ENCODE peak calls at places on chromosomes 5 and 9, in four cellular contexts. One of them, this sample, is unnamed.

GRCh38 chr9:129370770-129371169 is 192.7 kb upstream of the IER5L start:
- DNase-seq in aorta: peak; percentile 26
- DNase-seq in spleen: peak; percentile 17
- DNase-seq in GM23248: no peak
- DNase-seq in this sample: no peak

GRCh38 chr5:68368686-68369359 is 153.3 kb downstream of the PIK3R1 start:
- DNase-seq in aorta: no peak
- DNase-seq in spleen: no peak
- DNase-seq in GM23248: peak; percentile 35
- DNase-seq in this sample: peak; percentile 1

GRCh38 chr5:68315679-68316271 is 100.2 kb downstream of the PIK3R1 start:
- DNase-seq in aorta: no peak
- DNase-seq in spleen: peak; percentile 76
- DNase-seq in GM23248: no peak
- DNase-seq in this sample: peak; percentile 4

GRCh38 chr9:130118841-130119520 is 53.2 kb upstream of the NCS1 start:
- DNase-seq in aorta: no peak
- DNase-seq in spleen: no peak
- DNase-seq in GM23248: peak; percentile 66
- DNase-seq in this sample: no peak

GRCh38 chr5:96851312-96852062 is 24.8 kb upstream of the ERAP2 start:
- DNase-seq in aorta: no peak
- DNase-seq in spleen: no peak
- DNase-seq in GM23248: no peak
- DNase-seq in this sample: no peak

GRCh38 chr9:128296340-128297220 is 20.5 kb downstream of the SWI5 start:
- DNase-seq in aorta: no peak
- DNase-seq in spleen: no peak
- DNase-seq in GM23248: no peak
- DNase-seq in this sample: no peak

GRCh38 chr5:112917453-112918005 is 4.5 kb downstream of the REEP5 start:
- DNase-seq in aorta: no peak
- DNase-seq in spleen: no peak
- DNase-seq in GM23248: peak; percentile 44
- DNase-seq in this sample: no peak

GRCh38 chr5:912356-913091 is 19.8 kb downstream of the TRIP13 start:
- DNase-seq in aorta: no peak
- DNase-seq in spleen: no peak
- DNase-seq in GM23248: peak; percentile 45
- DNase-seq in this sample: peak; percentile 65

GRCh38 chr9:96420468-96421219 is 2.5 kb upstream of the ZNF367 start:
- DNase-seq in aorta: no peak
- DNase-seq in spleen: no peak
- DNase-seq in GM23248: peak; percentile 94
- DNase-seq in this sample: no peak

GRCh38 chr5:162496080-162496808 is 428.7 kb downstream of the GABRG2 start:
- DNase-seq in aorta: no peak
- DNase-seq in spleen: no peak
- DNase-seq in GM23248: no peak
- DNase-seq in this sample: no peak
- H3K9me3 ChIP-seq in aorta: no peaks in the 10 kb centered on the region
- H3K9me3 ChIP-seq in spleen: no peaks in the 10 kb centered on the region
- H3K9me3 ChIP-seq in GM23248: no peaks in the 10 kb centered on the region
- H3K9me3 ChIP-seq in this sample: no peaks in the 10 kb centered on the region

GRCh38 chr5:7978991-7979390 is 110.0 kb downstream of the MTRR start:
- DNase-seq in aorta: no peak
- DNase-seq in spleen: no peak
- DNase-seq in GM23248: no peak
- DNase-seq in this sample: no peak
- H3K9me3 ChIP-seq in aorta: no peaks in the 10 kb centered on the region
- H3K9me3 ChIP-seq in spleen: no peaks in the 10 kb centered on the region
- H3K9me3 ChIP-seq in GM23248: no peaks in the 10 kb centered on the region
- H3K9me3 ChIP-seq in this sample: no peaks in the 10 kb centered on the region

GRCh38 chr5:178965465-178966055 is 24.6 kb downstream of the ZNF454 start:
- DNase-seq in aorta: no peak
- DNase-seq in spleen: no peak
- DNase-seq in GM23248: no peak
- DNase-seq in this sample: no peak
- H3K9me3 ChIP-seq in aorta: peaks cover 35% of the 10 kb centered on the region
- H3K9me3 ChIP-seq in spleen: peaks cover 98% of the 10 kb centered on the region
- H3K9me3 ChIP-seq in GM23248: no peaks in the 10 kb centered on the region
- H3K9me3 ChIP-seq in this sample: peaks cover 78% of the 10 kb centered on the region

GRCh38 chr9:135226369-135227050 is 139.0 kb downstream of the OLFM1 start:
- DNase-seq in aorta: peak; percentile 27
- DNase-seq in spleen: peak; percentile 31
- DNase-seq in GM23248: no peak
- DNase-seq in this sample: no peak

GRCh38 chr9:135224286-135224871 is 136.9 kb downstream of the OLFM1 start:
- DNase-seq in aorta: peak; percentile 55
- DNase-seq in spleen: peak; percentile 38
- DNase-seq in GM23248: no peak
- DNase-seq in this sample: no peak

GRCh38 chr9:135223831-135224230 is 136.4 kb downstream of the OLFM1 start:
- DNase-seq in aorta: peak; percentile 52
- DNase-seq in spleen: no peak
- DNase-seq in GM23248: no peak
- DNase-seq in this sample: no peak

GRCh38 chr9:135225619-135226228 is 138.3 kb downstream of the OLFM1 start:
- DNase-seq in aorta: peak; percentile 3
- DNase-seq in spleen: peak; percentile 22
- DNase-seq in GM23248: no peak
- DNase-seq in this sample: no peak

GRCh38 chr9:135224921-135225541 is 137.6 kb downstream of the OLFM1 start:
- DNase-seq in aorta: peak; percentile 70
- DNase-seq in spleen: peak; percentile 47
- DNase-seq in GM23248: no peak
- DNase-seq in this sample: no peak
- H3K9me3 ChIP-seq in aorta: no peaks in the 10 kb centered on the region
- H3K9me3 ChIP-seq in spleen: no peaks in the 10 kb centered on the region
- H3K9me3 ChIP-seq in GM23248: no peaks in the 10 kb centered on the region
- H3K9me3 ChIP-seq in this sample: no peaks in the 10 kb centered on the region

This sample was measured in CD4-positive, CD25-positive, alpha-beta regulatory T cell.